ENCODE peak calls at places on chromosomes 3 and 15, in eight cellular contexts. J is Peyer's patch; G is dorsolateral prefrontal cortex; Q is left ventricle myocardium inferior; A is A549; E is effector memory CD4-positive, alpha-beta T cell; T is CD8-positive, alpha-beta T cell; W is cardiac muscle cell. I is an unnamed sample.
A peak's percentile ranks its signal among the peaks of the same experiment; 100 is the strongest.

GRCh38 chr3:109155828-109156227 is 19.3 kb downstream of the C3orf85 start:
- DNase-seq in J (no peak), G (no peak), Q (no peak), A (peak; percentile 6), E (no peak), T (no peak), W (no peak), I (no peak)

GRCh38 chr3:1727242-1727641 is 371.4 kb upstream of the CNTN4 start:
- DNase-seq in J (no peak), G (no peak), Q (no peak), A (no peak), E (no peak), T (no peak), W (no peak), I (no peak)

GRCh38 chr3:3633761-3634160 is 165.5 kb upstream of the LRRN1 start:
- DNase-seq in J (no peak), G (no peak), Q (no peak), A (no peak), E (no peak), T (no peak), W (no peak), I (no peak)

GRCh38 chr15:20106026-20106425 is 435.6 kb downstream of the GOLGA6L6 start:
- DNase-seq in J (peak; percentile 45), G (peak; percentile 55), Q (peak; percentile 22), A (no peak), E (no peak), T (no peak), W (no peak), I (peak; percentile 6)

GRCh38 chr3:79052054-79052681 is 715.6 kb downstream of the ROBO1 start:
- DNase-seq in J (no peak), G (no peak), Q (no peak), A (no peak), E (no peak), T (peak; percentile 0), W (no peak), I (no peak)

GRCh38 chr3:32384938-32385337 is 6.7 kb upstream of the CMTM7 start:
- DNase-seq in J (no peak), G (no peak), Q (no peak), A (no peak), E (no peak), T (no peak), W (peak; percentile 89), I (no peak)

GRCh38 chr15:79661411-79661810 is 229.3 kb downstream of the MINAR1 start:
- DNase-seq in J (no peak), G (no peak), Q (no peak), A (no peak), E (no peak), T (no peak), W (no peak), I (no peak)

GRCh38 chr15:79133309-79133708 is 42.7 kb upstream of the RASGRF1 start:
- DNase-seq in J (no peak), G (no peak), Q (no peak), A (no peak), E (no peak), T (no peak), W (no peak), I (no peak)

GRCh38 chr3:127373701-127374625 is 86.1 kb upstream of the PRR20G start:
- DNase-seq in J (no peak), G (no peak), Q (peak; percentile 1), A (no peak), E (no peak), T (no peak), W (peak; percentile 24), I (peak; percentile 20)

DNA sequence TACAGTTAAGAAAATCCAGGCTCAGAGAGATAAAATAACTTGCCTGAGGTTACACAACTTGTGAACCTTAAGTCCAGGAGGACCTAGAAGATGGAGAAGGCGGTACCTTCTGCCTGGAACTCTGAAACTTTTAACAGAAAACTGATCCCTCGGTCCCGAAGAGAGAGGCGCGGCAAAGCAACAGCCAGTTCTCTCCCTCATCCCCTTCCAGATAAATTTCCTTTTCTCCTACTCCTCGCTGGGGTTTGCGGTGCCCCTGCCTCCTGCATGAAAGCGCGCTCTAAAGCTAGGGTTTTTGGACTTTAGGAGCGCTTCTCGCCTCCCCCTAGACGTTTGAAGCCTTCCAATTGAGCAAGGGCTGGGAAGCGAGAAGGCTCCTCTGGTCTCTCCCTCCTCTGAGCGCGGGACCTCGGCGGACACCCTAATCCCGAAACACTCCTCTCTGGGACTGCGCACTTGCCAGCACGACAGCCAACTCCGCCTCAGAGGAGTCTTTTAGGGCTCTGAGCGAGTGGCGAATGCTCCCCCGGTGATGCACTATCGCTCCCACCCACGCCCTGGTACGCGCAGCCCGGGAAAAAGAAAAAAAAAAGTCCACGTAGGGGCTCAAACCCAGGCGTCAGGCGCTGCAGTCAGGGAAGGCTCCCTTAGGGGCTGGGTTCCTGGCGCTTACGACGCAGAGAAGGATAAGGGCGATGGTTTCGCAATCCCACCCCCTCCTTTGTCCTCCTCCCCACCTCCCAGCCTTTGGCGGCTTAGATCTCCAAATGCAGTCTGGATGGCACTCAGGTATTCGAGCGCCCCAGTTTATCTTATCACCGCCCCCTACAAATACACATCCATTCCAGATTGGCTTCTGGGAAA is 7.9 kb upstream of the EOMES start:
- DNase-seq in J (no peak), G (no peak), Q (no peak), A (no peak), E (no peak), T (no peak), W (peak; percentile 54), I (no peak)
- H3K27ac ChIP-seq in J (no peak overlapping the region), G (no peak overlapping the region), Q (no peak overlapping the region), A (peak overlapping the region; percentile 38), E (no peak overlapping the region), T (no peak overlapping the region), W (no peak overlapping the region), I (no peak overlapping the region)

DNA sequence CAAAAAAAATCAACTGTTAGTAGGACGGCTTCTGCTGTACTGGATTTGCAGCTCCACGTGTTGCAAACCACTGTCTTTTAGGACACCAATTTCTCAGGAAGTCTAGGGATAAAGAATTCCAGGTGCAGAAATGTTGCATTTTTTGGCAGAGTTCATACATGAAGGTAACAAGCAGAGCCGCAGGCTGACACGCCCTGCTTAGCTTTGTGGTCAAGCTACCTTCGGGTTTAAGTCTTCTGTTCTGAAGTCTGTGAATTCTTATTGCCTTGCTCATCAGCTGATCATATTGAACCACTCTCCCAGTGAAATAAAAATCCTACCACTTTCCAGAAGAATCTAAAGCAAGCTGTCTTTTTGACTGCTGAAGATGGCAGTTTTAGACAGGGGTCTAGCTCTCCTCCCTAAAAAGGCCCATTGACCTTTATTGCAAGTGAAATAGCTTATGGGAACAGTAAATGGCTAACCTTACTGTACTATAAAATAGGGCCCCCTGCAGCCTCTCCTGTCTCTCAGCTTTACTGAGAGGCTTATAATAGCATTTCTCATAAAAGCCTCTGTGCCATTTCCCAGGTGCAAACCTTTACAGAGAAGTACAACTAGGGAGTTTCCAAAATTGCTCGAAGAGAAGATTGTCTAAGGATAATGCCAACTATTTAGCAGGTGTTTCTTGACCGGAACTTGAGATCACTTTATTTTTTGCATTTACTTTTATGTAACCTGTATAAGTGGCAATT is 262.2 kb upstream of the IL12A start:
- DNase-seq in J (no peak), G (no peak), Q (no peak), A (no peak), E (no peak), T (no peak), W (no peak), I (no peak)
- H3K27ac ChIP-seq in J (no peak overlapping the region), G (no peak overlapping the region), Q (no peak overlapping the region), A (peak overlapping the region; percentile 40), E (no peak overlapping the region), T (no peak overlapping the region), W (no peak overlapping the region), I (no peak overlapping the region)

DNA sequence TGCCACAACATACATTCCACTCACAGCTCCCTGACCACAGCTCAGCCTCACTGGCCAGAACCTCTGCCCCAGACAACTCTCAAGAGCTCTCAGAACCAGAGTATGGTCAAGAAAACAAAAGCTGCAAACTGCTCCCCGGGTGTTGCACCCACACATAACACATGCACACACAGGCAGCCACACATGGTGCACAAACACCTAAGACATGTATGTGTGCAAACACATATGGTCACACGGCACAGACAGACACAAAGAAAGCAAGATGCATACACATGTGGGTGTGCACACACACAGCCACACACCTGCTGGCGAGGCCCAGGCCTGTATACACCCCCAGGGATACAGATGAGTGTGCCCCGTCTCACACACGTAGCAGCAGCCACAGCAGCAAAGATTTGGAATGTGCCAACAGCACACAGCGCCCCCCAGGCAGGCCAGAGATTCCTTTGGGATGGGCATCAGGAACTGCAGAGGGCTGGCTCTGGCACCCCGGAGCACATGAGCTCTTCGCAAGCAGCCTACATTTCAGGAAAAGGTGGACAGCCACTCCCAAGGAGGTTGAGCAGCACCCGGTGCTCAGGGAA is 6.6 kb downstream of the KLF15 start:
- DNase-seq in J (peak; percentile 36), G (peak; percentile 30), Q (no peak), A (no peak), E (no peak), T (no peak), W (no peak), I (peak; percentile 7)
- H3K27ac ChIP-seq in J (no peak overlapping the region), G (no peak overlapping the region), Q (peak overlapping the region; percentile 7), A (no peak overlapping the region), E (no peak overlapping the region), T (no peak overlapping the region), W (no peak overlapping the region), I (no peak overlapping the region)

GRCh38 chr15:51982013-51982769 is 10.6 kb upstream of the LEO1 start:
- DNase-seq in J (no peak), G (no peak), Q (no peak), A (peak; percentile 89), E (no peak), T (peak; percentile 5), W (peak; percentile 90), I (no peak)
- H3K27ac ChIP-seq in J (peak overlapping the region; percentile 72), G (no peak overlapping the region), Q (peak overlapping the region; percentile 78), A (peak overlapping the region; percentile 87), E (peak overlapping the region; percentile 5), T (no peak overlapping the region), W (no peak overlapping the region), I (peak overlapping the region; percentile 66)